ENCODE peak calls at places on chromosomes 5 and 9, in seven cellular contexts. C is adrenal gland; D is dorsolateral prefrontal cortex; P is neural progenitor cell; B is CD4-positive, CD25-positive, alpha-beta regulatory T cell; Y is left ventricle myocardium inferior; V is PC-3. N is an unnamed sample.

GRCh38 chr5:51881901-51882300 is 498.7 kb downstream of the ISL1 start:
- DNase-seq in C (no peak), D (no peak), P (peak), B (no peak), Y (no peak), V (no peak), N (no peak)

GRCh38 chr9:21576331-21577189 is 94.4 kb upstream of the IFNE start:
- DNase-seq in C (no peak), D (no peak), P (peak), B (no peak), Y (no peak), V (peak), N (peak)

GRCh38 chr5:173187054-173187743 is 42.9 kb downstream of the BNIP1 start:
- DNase-seq in C (no peak), D (no peak), P (peak), B (no peak), Y (no peak), V (no peak), N (no peak)

GRCh38 chr5:60960591-60960990 is 15.6 kb downstream of the NDUFAF2 start:
- DNase-seq in C (no peak), D (no peak), P (peak), B (no peak), Y (no peak), V (peak), N (no peak)

GRCh38 chr5:96765043-96765442 is 42.7 kb downstream of the ERAP1 start:
- DNase-seq in C (no peak), D (no peak), P (no peak), B (no peak), Y (no peak), V (no peak), N (no peak)

GRCh38 chr9:74777136-74777879 is 110.4 kb downstream of the TRPM6 start:
- DNase-seq in C (peak), D (peak), P (peak), B (peak), Y (peak), V (peak), N (peak)

GRCh38 chr9:97109194-97109811 is 70.4 kb upstream of the CTSV start:
- DNase-seq in C (peak), D (no peak), P (peak), B (no peak), Y (no peak), V (peak), N (peak)

GRCh38 chr9:130445268-130445983 is 665 bp downstream of the ASS1 start:
- DNase-seq in C (peak), D (no peak), P (peak), B (no peak), Y (peak), V (peak), N (no peak)

GRCh38 chr5:170585278-170585677 is 81.5 kb downstream of the KCNIP1 start:
- DNase-seq in C (no peak), D (no peak), P (no peak), B (no peak), Y (no peak), V (no peak), N (no peak)

GRCh38 chr9:133869674-133870419 is 122.3 kb downstream of the VAV2 start:
- DNase-seq in C (peak), D (no peak), P (no peak), B (no peak), Y (no peak), V (no peak), N (no peak)

GRCh38 chr5:141439411-141440141 is 9.3 kb downstream of the PCDHGA12 start:
- DNase-seq in C (no peak), D (no peak), P (no peak), B (no peak), Y (no peak), V (no peak), N (no peak)

GRCh38 chr5:40653221-40654022 is 26.3 kb upstream of the PTGER4 start:
- DNase-seq in C (no peak), D (no peak), P (no peak), B (no peak), Y (no peak), V (no peak), N (no peak)

GRCh38 chr5:177509361-177509951 is at the start of gene DOK3:
- DNase-seq in C (no peak), D (no peak), P (no peak), B (no peak), Y (peak), V (no peak), N (no peak)
- H3K4me3 ChIP-seq in C (no peak), D (peak), P (no peak), B (no peak), Y (peak), V (no peak), N (no peak)

DNA sequence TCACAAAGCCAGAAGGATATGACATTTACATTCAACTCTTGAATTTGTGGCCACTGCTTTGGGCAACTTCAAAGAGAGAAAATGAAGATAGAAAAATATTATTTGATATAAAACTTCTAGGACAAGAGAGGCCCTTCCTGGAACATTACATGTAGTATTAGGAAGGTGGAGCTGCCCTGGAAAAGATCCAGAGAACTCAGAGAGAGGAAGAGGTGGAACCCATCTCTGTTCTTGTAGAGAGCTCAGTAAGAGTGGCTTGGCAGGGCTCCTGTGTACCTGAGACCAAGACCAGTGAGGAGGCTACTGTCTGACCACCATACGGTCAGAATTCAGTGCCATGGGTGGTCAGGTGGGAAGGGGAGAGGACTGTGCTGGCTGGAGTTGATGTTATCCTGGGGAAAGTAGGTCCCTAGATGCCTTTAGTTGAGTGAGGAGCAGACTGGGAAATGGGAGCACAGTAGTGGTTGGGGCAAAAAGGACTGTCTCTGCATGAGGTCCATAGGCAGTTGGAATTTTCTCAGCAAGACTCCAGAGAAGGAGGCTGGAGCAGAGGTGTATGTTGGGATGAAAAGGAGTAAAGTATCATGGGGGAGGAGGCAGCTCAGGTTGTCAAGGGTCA is 7.6 kb downstream of the TGFBI start:
- DNase-seq in C (no peak), D (no peak), P (no peak), B (no peak), Y (no peak), V (no peak), N (no peak)
- H3K27ac ChIP-seq in C (no peak), D (no peak), P (no peak), B (peak), Y (peak), V (peak), N (no peak)

GRCh38 chr9:93614830-93615468 is 38.6 kb downstream of the PHF2 start:
- DNase-seq in C (no peak), D (no peak), P (no peak), B (no peak), Y (no peak), V (no peak), N (no peak)
- H3K4me3 ChIP-seq in C (no peak), D (no peak), P (no peak), B (no peak), Y (no peak), V (no peak), N (no peak)

GRCh38 chr5:105428461-105429129 is 1866.0 kb upstream of the NUDT12 start:
- DNase-seq in C (no peak), D (no peak), P (no peak), B (no peak), Y (no peak), V (no peak), N (no peak)
- H3K27ac ChIP-seq in C (no peak), D (no peak), P (no peak), B (no peak), Y (no peak), V (no peak), N (no peak)

DNA sequence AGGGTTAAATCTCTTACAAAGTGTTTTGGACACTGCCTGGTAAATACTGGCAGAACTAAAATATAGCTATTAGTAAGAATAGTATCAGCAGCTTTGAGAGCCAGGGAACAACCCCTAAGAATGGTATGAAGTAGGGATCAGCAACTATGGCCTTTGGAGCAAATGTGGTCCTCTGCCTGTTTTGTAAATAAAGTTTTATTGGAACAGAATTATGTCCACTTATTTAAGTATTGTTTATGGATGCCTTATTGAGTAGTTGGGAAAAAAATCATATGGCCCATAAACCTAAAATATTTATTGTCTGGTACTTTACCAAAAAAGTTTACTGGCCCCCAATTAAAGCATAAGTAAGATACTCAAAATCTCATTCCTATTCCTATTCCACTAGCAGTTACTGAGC is 182.2 kb downstream of the PALM2AKAP2 start:
- DNase-seq in C (no peak), D (no peak), P (no peak), B (no peak), Y (no peak), V (no peak), N (no peak)
- H3K4me3 ChIP-seq in C (no peak), D (no peak), P (no peak), B (no peak), Y (no peak), V (no peak), N (no peak)

GRCh38 chr9:128818099-128818838 is at the start of gene ENDOG:
- DNase-seq in C (peak), D (peak), P (peak), B (peak), Y (peak), V (peak), N (peak)
- H3K27ac ChIP-seq in C (peak), D (peak), P (no peak), B (peak), Y (peak), V (no peak), N (peak)

DNA sequence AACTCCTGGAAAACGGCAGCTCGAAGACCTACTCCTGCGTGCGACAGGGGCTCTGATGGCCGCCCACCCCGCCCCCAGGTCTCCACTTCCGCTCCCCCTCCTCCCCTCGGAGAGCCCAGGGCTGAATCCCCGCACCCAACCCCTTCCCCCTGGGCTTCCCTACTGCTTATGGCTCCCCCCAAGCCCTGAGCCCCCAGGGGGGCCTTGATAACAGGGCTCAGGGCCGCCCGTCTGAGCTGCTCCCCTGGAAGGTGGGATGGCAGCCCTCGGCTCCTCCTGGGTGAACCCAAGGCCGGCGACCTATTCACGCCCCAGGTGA is 30.4 kb downstream of the GLT6D1 start:
- DNase-seq in C (no peak), D (no peak), P (no peak), B (no peak), Y (no peak), V (no peak), N (no peak)
- H3K4me3 ChIP-seq in C (no peak), D (no peak), P (no peak), B (no peak), Y (no peak), V (no peak), N (no peak)

GRCh38 chr9:81526587-81526986 is 162.8 kb downstream of the TLE1 start:
- DNase-seq in C (no peak), D (no peak), P (no peak), B (no peak), Y (no peak), V (no peak), N (no peak)

GRCh38 chr9:81517954-81518353 is 171.4 kb downstream of the TLE1 start:
- DNase-seq in C (no peak), D (no peak), P (peak), B (no peak), Y (no peak), V (no peak), N (no peak)

GRCh38 chr9:81521892-81522291 is 167.5 kb downstream of the TLE1 start:
- DNase-seq in C (no peak), D (no peak), P (no peak), B (no peak), Y (no peak), V (peak), N (no peak)

GRCh38 chr9:81519816-81520215 is 169.5 kb downstream of the TLE1 start:
- DNase-seq in C (no peak), D (no peak), P (no peak), B (no peak), Y (no peak), V (no peak), N (no peak)

DNA sequence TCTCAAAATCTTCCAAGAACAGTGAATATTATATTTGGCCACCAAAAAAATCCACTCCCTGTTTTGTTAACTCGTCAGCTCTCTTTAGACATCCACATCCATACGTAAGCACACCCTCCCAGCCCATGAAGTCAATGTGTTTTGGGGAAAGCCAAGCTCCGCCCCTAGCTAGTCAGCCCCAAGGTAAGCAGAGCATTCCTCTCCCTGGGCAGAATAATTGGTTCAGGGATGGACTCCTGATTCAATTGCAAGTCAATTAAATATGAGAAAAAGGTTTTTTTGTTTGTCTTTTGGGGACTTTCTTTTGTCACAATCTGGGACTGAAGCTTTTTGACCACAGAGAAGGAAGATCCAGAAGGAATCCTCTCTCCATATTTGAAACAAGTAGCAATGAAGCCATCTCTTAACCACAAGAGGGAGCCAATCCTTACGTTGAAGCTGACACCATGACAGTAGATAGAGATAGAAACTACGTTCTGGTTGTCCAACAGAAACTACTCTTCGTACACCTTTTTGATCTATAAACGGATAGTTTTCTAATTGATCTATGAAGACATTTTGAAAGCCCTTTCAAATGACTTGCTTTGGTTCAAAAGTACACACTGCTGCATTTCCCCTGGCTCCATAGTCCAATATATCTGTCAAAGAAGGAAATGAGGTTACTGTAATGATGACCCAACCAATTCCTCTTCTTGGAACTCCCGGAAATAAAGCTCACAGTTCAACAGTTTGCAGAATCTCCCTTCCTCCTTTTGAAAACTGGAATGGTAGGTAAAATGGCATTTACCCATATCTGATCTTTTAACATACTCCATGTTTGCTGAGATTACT is 166.4 kb downstream of the TLE1 start:
- DNase-seq in C (peak), D (no peak), P (peak), B (no peak), Y (no peak), V (peak), N (no peak)
- H3K27ac ChIP-seq in C (no peak), D (no peak), P (no peak), B (no peak), Y (no peak), V (peak), N (no peak)

GRCh38 chr5:154475613-154476342 is 2.2 kb downstream of the HAND1 start:
- DNase-seq in C (no peak), D (no peak), P (peak), B (no peak), Y (no peak), V (no peak), N (no peak)
- H3K4me3 ChIP-seq in C (no peak), D (peak), P (no peak), B (no peak), Y (peak), V (no peak), N (no peak)

GRCh38 chr5:53327811-53328331 is 152.6 kb upstream of the FST start:
- DNase-seq in C (no peak), D (no peak), P (no peak), B (no peak), Y (no peak), V (no peak), N (no peak)
- H3K27ac ChIP-seq in C (no peak), D (no peak), P (no peak), B (no peak), Y (no peak), V (no peak), N (no peak)